ENCODE peak calls at places on chromosomes 7 and 10, in eight cellular contexts. Y, T, V, C, B, D, N and I are unnamed samples.

GRCh38 chr7:1300636-1301035 is 68.0 kb downstream of the UNCX start:
- DNase-seq in Y (no peak), T (no peak), V (no peak), C (no peak), B (no peak), D (no peak), N (no peak), I (no peak)

GRCh38 chr7:88759216-88759955 is at the start of gene ZNF804B:
- DNase-seq in Y (no peak), T (no peak), V (no peak), C (no peak), B (peak), D (no peak), N (peak), I (peak)

GRCh38 chr10:89346264-89346971 is 18.6 kb downstream of the IFIT3 start:
- DNase-seq in Y (no peak), T (peak), V (no peak), C (no peak), B (peak), D (no peak), N (peak), I (no peak)

GRCh38 chr10:6050801-6051445 is 11.2 kb downstream of the IL2RA start:
- DNase-seq in Y (peak), T (peak), V (no peak), C (peak), B (peak), D (peak), N (no peak), I (peak)

GRCh38 chr7:16561943-16562342 is 35.3 kb downstream of the LRRC72 start:
- DNase-seq in Y (no peak), T (no peak), V (no peak), C (no peak), B (no peak), D (no peak), N (peak), I (no peak)

GRCh38 chr10:50990568-50991495 is 83.5 kb upstream of the PRKG1 start:
- DNase-seq in Y (peak), T (peak), V (no peak), C (peak), B (peak), D (peak), N (peak), I (no peak)

GRCh38 chr10:85105614-85106013 is 777.2 kb downstream of the CCSER2 start:
- DNase-seq in Y (no peak), T (no peak), V (no peak), C (no peak), B (no peak), D (no peak), N (peak), I (no peak)

GRCh38 chr7:86991844-86992243 is 67.6 kb downstream of the ELAPOR2 start:
- DNase-seq in Y (no peak), T (peak), V (no peak), C (no peak), B (no peak), D (no peak), N (no peak), I (no peak)

GRCh38 chr10:127386606-127387327 is 162.3 kb upstream of the NPS start:
- DNase-seq in Y (no peak), T (no peak), V (peak), C (no peak), B (no peak), D (no peak), N (peak), I (no peak)

GRCh38 chr10:66366163-66366562 is 559.7 kb upstream of the LRRTM3 start:
- DNase-seq in Y (no peak), T (no peak), V (no peak), C (no peak), B (no peak), D (no peak), N (no peak), I (no peak)

GRCh38 chr7:39855325-39855674 is 94.8 kb upstream of the CDK13 start:
- DNase-seq in Y (no peak), T (no peak), V (no peak), C (no peak), B (no peak), D (no peak), N (no peak), I (no peak)

GRCh38 chr7:2680792-2681490 is 7.1 kb upstream of the AMZ1 start:
- DNase-seq in Y (peak), T (peak), V (peak), C (peak), B (peak), D (peak), N (peak), I (peak)

GRCh38 chr10:112779025-112779765 is 170.9 kb upstream of the TCF7L2 start:
- DNase-seq in Y (no peak), T (peak), V (no peak), C (no peak), B (no peak), D (no peak), N (no peak), I (no peak)

GRCh38 chr7:12518920-12519681 is 51.4 kb upstream of the SCIN start:
- DNase-seq in Y (no peak), T (peak), V (no peak), C (no peak), B (peak), D (no peak), N (peak), I (no peak)

GRCh38 chr10:104253106-104253505 is 1.6 kb upstream of the GSTO1 start:
- DNase-seq in Y (no peak), T (no peak), V (no peak), C (no peak), B (no peak), D (no peak), N (no peak), I (no peak)

GRCh38 chr10:23198940-23199767 is 7.0 kb downstream of the PTF1A start:
- DNase-seq in Y (no peak), T (no peak), V (no peak), C (no peak), B (no peak), D (no peak), N (peak), I (no peak)

GRCh38 chr10:5665380-5666323 is 743 bp downstream of the ASB13 start:
- DNase-seq in Y (no peak), T (no peak), V (no peak), C (no peak), B (peak), D (peak), N (peak), I (peak)

GRCh38 chr10:114312585-114312984 is 73.5 kb downstream of the VWA2 start:
- DNase-seq in Y (no peak), T (no peak), V (no peak), C (no peak), B (no peak), D (no peak), N (no peak), I (no peak)

GRCh38 chr7:50304911-50305621 is 550 bp downstream of the IKZF1 start:
- DNase-seq in Y (no peak), T (no peak), V (no peak), C (no peak), B (no peak), D (no peak), N (peak), I (no peak)